ENCODE peak calls at places on chromosomes 13 and 19, in four cellular contexts. M is lower lobe of right lung, B is EH, S is H9. U is an unnamed sample.

GRCh38 chr13:35531551-35531950 is 55.1 kb upstream of the MAB21L1 start:
- DNase-seq in S (no peak), M (no peak), B (no peak), U (no peak)

GRCh38 chr13:91347996-91348905 is 764 bp downstream of the MIR17HG start:
- DNase-seq in M (peak; percentile 72), B (peak; percentile 34), S (no peak), U (no peak)

GRCh38 chr19:17338440-17339078 is 1.2 kb downstream of the GTPBP3 start:
- DNase-seq in B (no peak), S (no peak), M (no peak), U (no peak)

GRCh38 chr19:4791183-4792018 is at the start of gene FEM1A:
- DNase-seq in S (peak; percentile 100), M (peak; percentile 99), B (peak; percentile 100), U (peak; percentile 100)

GRCh38 chr13:97117388-97117910 is 104.7 kb upstream of the MBNL2 start:
- DNase-seq in M (no peak), S (no peak), B (no peak), U (no peak)

GRCh38 chr13:22265563-22265962 is 594.7 kb downstream of the FGF9 start:
- DNase-seq in B (no peak), M (no peak), S (no peak), U (no peak)

GRCh38 chr13:92649140-92649813 is 577.3 kb upstream of the GPC6 start:
- DNase-seq in M (no peak), B (no peak), S (no peak), U (no peak)

GRCh38 chr13:47215741-47216140 is 318.9 kb upstream of the HTR2A start:
- DNase-seq in M (no peak), S (no peak), B (peak; percentile 97), U (peak; percentile 34)

GRCh38 chr19:54481326-54481930 is 8.3 kb upstream of the CDC42EP5 start:
- DNase-seq in S (peak; percentile 85), M (no peak), B (peak; percentile 50), U (peak; percentile 41)

GRCh38 chr19:55080121-55080914 is 4.6 kb downstream of the EPS8L1 start:
- DNase-seq in M (peak; percentile 87), S (peak; percentile 92), B (peak; percentile 73), U (peak; percentile 75)

GRCh38 chr13:107441279-107441678 is 774.1 kb downstream of the LIG4 start:
- DNase-seq in M (no peak), B (no peak), S (no peak), U (peak; percentile 35)

GRCh38 chr19:38877781-38878574 is at the start of gene RINL:
- DNase-seq in M (peak; percentile 73), B (no peak), S (peak; percentile 48), U (no peak)

GRCh38 chr19:10478903-10479384 is 24.2 kb downstream of the KEAP1 start:
- DNase-seq in B (peak; percentile 93), M (peak; percentile 91), S (peak; percentile 97), U (no peak)

GRCh38 chr13:38735655-38736440 is 49.0 kb downstream of the FREM2 start:
- DNase-seq in B (no peak), S (no peak), M (no peak), U (no peak)

GRCh38 chr13:20093946-20094345 is 66.9 kb downstream of the GJA3 start:
- DNase-seq in B (no peak), S (no peak), M (no peak), U (no peak)

GRCh38 chr19:5563941-5564612 is 3.7 kb downstream of the TINCR start:
- DNase-seq in S (no peak), B (peak; percentile 67), M (no peak), U (peak; percentile 75)

GRCh38 chr13:111403266-111403665 is 82.8 kb downstream of the TEX29 start:
- DNase-seq in M (no peak), S (no peak), B (no peak), U (no peak)

GRCh38 chr19:42010245-42011126 is 16.5 kb upstream of the ATP1A3 start:
- DNase-seq in S (no peak), M (no peak), B (peak; percentile 66), U (no peak)

GRCh38 chr19:55923556-55923955 is 8.6 kb downstream of the NLRP13 start:
- DNase-seq in S (no peak), M (no peak), B (no peak), U (no peak)

GRCh38 chr13:113209880-113210421 is 538 bp downstream of the CUL4A start:
- DNase-seq in S (peak; percentile 72), B (peak; percentile 69), M (peak; percentile 80), U (peak; percentile 52)

GRCh38 chr19:52170863-52171320 is 529 bp downstream of the ZNF836 start:
- DNase-seq in M (peak; percentile 54), B (no peak), S (peak; percentile 46), U (no peak)

GRCh38 chr13:113671066-113672001 is 4.3 kb downstream of the GRK1 start:
- DNase-seq in B (no peak), S (no peak), M (peak; percentile 39), U (no peak)

GRCh38 chr13:21615427-21615826 is 11.5 kb upstream of the MICU2 start:
- DNase-seq in S (no peak), M (no peak), B (no peak), U (no peak)

GRCh38 chr13:48908381-48909087 is 67.2 kb upstream of the FNDC3A start:
- DNase-seq in S (no peak), B (peak; percentile 15), M (no peak), U (peak; percentile 19)

GRCh38 chr13:78604782-78605611 is 1.6 kb upstream of the POU4F1 start:
- DNase-seq in B (no peak), M (no peak), S (peak; percentile 79), U (no peak)

GRCh38 chr19:38559428-38560401 is 58.0 kb downstream of the MAP4K1 start:
- DNase-seq in M (peak; percentile 4), S (no peak), B (peak; percentile 11), U (peak; percentile 74)